ENCODE peak calls at places on chromosomes 3 and 15, in six cellular contexts. One of them, this sample, is unnamed.

GRCh38 chr3:5517921-5518320 is 330.4 kb downstream of the EDEM1 start:
- DNase-seq in H54: no peak
- DNase-seq in transverse colon: no peak
- DNase-seq in testis: no peak
- DNase-seq in stomach: no peak
- DNase-seq in HepG2: no peak
- DNase-seq in this sample: no peak

GRCh38 chr3:179706233-179706632 is 53.4 kb downstream of the USP13 start:
- DNase-seq in H54: no peak
- DNase-seq in transverse colon: no peak
- DNase-seq in testis: no peak
- DNase-seq in stomach: no peak
- DNase-seq in HepG2: peak; percentile 39
- DNase-seq in this sample: no peak

GRCh38 chr3:66001626-66002025 is 37.1 kb downstream of the MAGI1 start:
- DNase-seq in H54: no peak
- DNase-seq in transverse colon: no peak
- DNase-seq in testis: no peak
- DNase-seq in stomach: no peak
- DNase-seq in HepG2: no peak
- DNase-seq in this sample: no peak

GRCh38 chr3:14118400-14119165 is 6.1 kb downstream of the CHCHD4 start:
- DNase-seq in H54: no peak
- DNase-seq in transverse colon: no peak
- DNase-seq in testis: peak; percentile 13
- DNase-seq in stomach: no peak
- DNase-seq in HepG2: peak; percentile 93
- DNase-seq in this sample: no peak

GRCh38 chr3:108477511-108478147 is 32.8 kb downstream of the MYH15 start:
- DNase-seq in H54: no peak
- DNase-seq in transverse colon: peak; percentile 79
- DNase-seq in testis: peak; percentile 36
- DNase-seq in stomach: peak; percentile 52
- DNase-seq in HepG2: peak; percentile 52
- DNase-seq in this sample: peak; percentile 81

GRCh38 chr3:115627180-115628074 is 4.1 kb downstream of the GAP43 start:
- DNase-seq in H54: no peak
- DNase-seq in transverse colon: no peak
- DNase-seq in testis: no peak
- DNase-seq in stomach: no peak
- DNase-seq in HepG2: no peak
- DNase-seq in this sample: no peak

GRCh38 chr3:82496890-82497560 is 735.6 kb upstream of the GBE1 start:
- DNase-seq in H54: peak; percentile 5
- DNase-seq in transverse colon: no peak
- DNase-seq in testis: peak; percentile 47
- DNase-seq in stomach: no peak
- DNase-seq in HepG2: peak; percentile 38
- DNase-seq in this sample: peak; percentile 3

GRCh38 chr3:8110966-8111798 is 390.4 kb upstream of the LMCD1 start:
- DNase-seq in H54: peak; percentile 19
- DNase-seq in transverse colon: peak; percentile 36
- DNase-seq in testis: peak; percentile 67
- DNase-seq in stomach: peak; percentile 57
- DNase-seq in HepG2: peak; percentile 46
- DNase-seq in this sample: peak; percentile 39

GRCh38 chr3:39065197-39065596 is 13.4 kb downstream of the WDR48 start:
- DNase-seq in H54: no peak
- DNase-seq in transverse colon: peak; percentile 20
- DNase-seq in testis: peak; percentile 28
- DNase-seq in stomach: no peak
- DNase-seq in HepG2: peak; percentile 29
- DNase-seq in this sample: peak; percentile 72

GRCh38 chr15:72472907-72473669 is 1.0 kb upstream of the ARIH1 start:
- DNase-seq in H54: no peak
- DNase-seq in transverse colon: no peak
- DNase-seq in testis: no peak
- DNase-seq in stomach: no peak
- DNase-seq in HepG2: no peak
- DNase-seq in this sample: peak; percentile 17

GRCh38 chr3:27345493-27345892 is 23.7 kb downstream of the NEK10 start:
- DNase-seq in H54: no peak
- DNase-seq in transverse colon: peak; percentile 58
- DNase-seq in testis: no peak
- DNase-seq in stomach: no peak
- DNase-seq in HepG2: no peak
- DNase-seq in this sample: no peak

GRCh38 chr15:100928632-100929280 is 9.6 kb downstream of the LRRK1 start:
- DNase-seq in H54: no peak
- DNase-seq in transverse colon: peak; percentile 63
- DNase-seq in testis: no peak
- DNase-seq in stomach: no peak
- DNase-seq in HepG2: no peak
- DNase-seq in this sample: no peak

GRCh38 chr15:25783134-25783533 is 80.0 kb downstream of the ATP10A start:
- DNase-seq in H54: no peak
- DNase-seq in transverse colon: no peak
- DNase-seq in testis: no peak
- DNase-seq in stomach: no peak
- DNase-seq in HepG2: no peak
- DNase-seq in this sample: no peak

GRCh38 chr15:73957276-73957675 is 31.0 kb downstream of the LOXL1 start:
- DNase-seq in H54: no peak
- DNase-seq in transverse colon: no peak
- DNase-seq in testis: no peak
- DNase-seq in stomach: no peak
- DNase-seq in HepG2: no peak
- DNase-seq in this sample: no peak

GRCh38 chr15:38414351-38414750 is 39.6 kb upstream of the FAM98B start:
- DNase-seq in H54: peak; percentile 26
- DNase-seq in transverse colon: peak; percentile 41
- DNase-seq in testis: peak; percentile 78
- DNase-seq in stomach: peak; percentile 48
- DNase-seq in HepG2: peak; percentile 30
- DNase-seq in this sample: peak; percentile 33

GRCh38 chr3:113776564-113776963 is 29.7 kb downstream of the ATP6V1A start:
- DNase-seq in H54: no peak
- DNase-seq in transverse colon: no peak
- DNase-seq in testis: no peak
- DNase-seq in stomach: no peak
- DNase-seq in HepG2: no peak
- DNase-seq in this sample: no peak

GRCh38 chr15:60798821-60799220 is 319.9 kb upstream of the ICE2 start:
- DNase-seq in H54: no peak
- DNase-seq in transverse colon: no peak
- DNase-seq in testis: no peak
- DNase-seq in stomach: no peak
- DNase-seq in HepG2: peak; percentile 25
- DNase-seq in this sample: no peak

GRCh38 chr3:72571638-72572114 is 276.6 kb downstream of the SHQ1 start:
- DNase-seq in H54: no peak
- DNase-seq in transverse colon: no peak
- DNase-seq in testis: no peak
- DNase-seq in stomach: no peak
- DNase-seq in HepG2: peak; percentile 82
- DNase-seq in this sample: no peak

GRCh38 chr3:196995646-196996355 is 27.2 kb upstream of the PIGZ start:
- DNase-seq in H54: no peak
- DNase-seq in transverse colon: no peak
- DNase-seq in testis: no peak
- DNase-seq in stomach: no peak
- DNase-seq in HepG2: no peak
- DNase-seq in this sample: no peak

GRCh38 chr3:43206632-43207031 is 79.7 kb upstream of the SNRK start:
- DNase-seq in H54: no peak
- DNase-seq in transverse colon: no peak
- DNase-seq in testis: no peak
- DNase-seq in stomach: no peak
- DNase-seq in HepG2: no peak
- DNase-seq in this sample: no peak

GRCh38 chr3:64138656-64139375 is 86.5 kb downstream of the PRICKLE2 start:
- DNase-seq in H54: no peak
- DNase-seq in transverse colon: no peak
- DNase-seq in testis: no peak
- DNase-seq in stomach: no peak
- DNase-seq in HepG2: no peak
- DNase-seq in this sample: no peak

GRCh38 chr3:158718490-158719170 is 13.6 kb downstream of the RARRES1 start:
- DNase-seq in H54: peak; percentile 40
- DNase-seq in transverse colon: peak; percentile 35
- DNase-seq in testis: no peak
- DNase-seq in stomach: no peak
- DNase-seq in HepG2: no peak
- DNase-seq in this sample: no peak

GRCh38 chr3:178120367-178120766 is 415.9 kb upstream of the KCNMB2 start:
- DNase-seq in H54: no peak
- DNase-seq in transverse colon: no peak
- DNase-seq in testis: no peak
- DNase-seq in stomach: no peak
- DNase-seq in HepG2: no peak
- DNase-seq in this sample: no peak

DNA sequence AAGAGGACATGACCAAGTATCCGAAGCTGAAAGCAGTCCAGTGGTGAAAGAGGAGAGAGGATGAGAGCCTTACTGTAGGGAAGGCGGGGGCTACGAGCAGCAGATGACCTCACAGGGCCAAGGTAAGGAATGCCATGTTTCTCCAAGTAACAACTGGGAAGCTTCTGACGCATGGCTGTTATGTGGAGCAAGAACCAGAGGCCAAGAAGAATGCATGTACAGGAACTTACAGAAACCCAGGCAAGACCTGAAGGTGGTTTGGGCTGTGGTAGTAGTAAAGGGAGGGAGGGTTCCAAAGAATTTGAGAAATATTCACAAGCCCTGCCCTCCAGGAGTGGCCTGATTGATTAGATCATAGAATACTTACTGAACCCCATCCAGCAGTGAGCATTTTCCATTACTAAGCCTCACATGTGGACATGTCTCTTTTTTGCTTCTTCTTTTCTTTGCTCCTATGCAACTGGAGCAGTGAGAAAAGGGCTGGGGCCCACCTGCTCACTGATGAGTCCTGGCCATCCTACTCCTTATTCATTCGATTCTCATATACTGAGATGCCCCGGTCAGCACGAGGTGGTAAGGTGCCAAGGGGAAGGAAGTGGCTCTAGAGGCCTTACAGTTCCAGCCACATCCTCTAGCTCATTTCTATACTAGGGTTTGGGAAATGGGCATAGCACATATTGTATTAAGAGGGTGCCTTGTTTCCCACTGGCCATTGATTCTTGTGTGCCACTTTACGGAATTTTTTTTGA is 8.3 kb upstream of the SLC12A8 start:
- DNase-seq in H54: no peak
- DNase-seq in transverse colon: no peak
- DNase-seq in testis: no peak
- DNase-seq in stomach: no peak
- DNase-seq in HepG2: no peak
- DNase-seq in this sample: no peak
- TF ChIP-seq POLR2A in H54: no peak
- TF ChIP-seq POLR2A in transverse colon: no peak
- TF ChIP-seq POLR2A in testis: no peak
- TF ChIP-seq POLR2A in stomach: no peak
- TF ChIP-seq POLR2A in HepG2: no peak
- TF ChIP-seq POLR2A in this sample: no peak

GRCh38 chr3:31900583-31900982 is 80.5 kb downstream of the OSBPL10 start:
- DNase-seq in H54: no peak
- DNase-seq in transverse colon: no peak
- DNase-seq in testis: no peak
- DNase-seq in stomach: no peak
- DNase-seq in HepG2: no peak
- DNase-seq in this sample: no peak
- TF ChIP-seq POLR2A in H54: no peak
- TF ChIP-seq POLR2A in transverse colon: no peak
- TF ChIP-seq POLR2A in testis: no peak
- TF ChIP-seq POLR2A in stomach: no peak
- TF ChIP-seq POLR2A in HepG2: no peak
- TF ChIP-seq POLR2A in this sample: no peak

DNA sequence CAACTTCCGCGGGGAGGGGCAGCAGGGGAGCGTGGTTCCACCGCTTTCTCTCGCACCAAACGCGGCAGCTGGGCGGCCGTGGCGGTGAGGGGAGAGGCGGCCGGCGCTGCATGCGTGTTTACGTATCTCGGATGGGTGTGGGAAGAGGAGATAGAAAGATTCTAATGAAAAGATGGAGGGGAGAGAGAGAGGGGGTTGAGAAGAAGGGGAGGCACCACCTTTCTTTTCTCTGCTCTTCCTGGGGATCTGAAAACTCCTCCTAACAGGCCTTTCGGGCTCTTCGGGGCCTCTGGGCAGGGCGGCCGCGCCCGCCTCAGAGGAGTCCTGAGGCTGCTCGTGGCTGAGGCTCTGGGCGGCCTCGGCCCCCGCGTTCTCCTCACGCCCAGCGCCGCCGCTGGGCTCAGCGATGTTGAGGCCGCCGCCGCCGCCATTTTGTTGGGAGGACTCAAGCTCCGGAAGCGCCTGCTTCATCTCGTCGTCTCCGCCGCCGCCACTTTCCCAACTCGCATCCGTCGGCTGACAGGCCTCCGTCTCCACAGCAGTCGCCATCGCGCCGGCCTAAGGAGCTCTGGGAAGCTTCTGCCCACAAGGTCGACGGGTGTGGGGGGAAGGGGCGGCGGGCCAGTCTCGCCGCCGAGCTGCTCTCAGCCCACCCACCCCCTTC is 475 bp downstream of the TASOR start:
- DNase-seq in H54: peak; percentile 36
- DNase-seq in transverse colon: peak; percentile 80
- DNase-seq in testis: peak; percentile 82
- DNase-seq in stomach: peak; percentile 74
- DNase-seq in HepG2: peak; percentile 59
- DNase-seq in this sample: peak; percentile 86
- TF ChIP-seq POLR2A in H54: peak; percentile 63
- TF ChIP-seq POLR2A in transverse colon: peak; percentile 73
- TF ChIP-seq POLR2A in testis: no peak
- TF ChIP-seq POLR2A in stomach: no peak
- TF ChIP-seq POLR2A in HepG2: peak; percentile 72
- TF ChIP-seq POLR2A in this sample: peak; percentile 84

DNA sequence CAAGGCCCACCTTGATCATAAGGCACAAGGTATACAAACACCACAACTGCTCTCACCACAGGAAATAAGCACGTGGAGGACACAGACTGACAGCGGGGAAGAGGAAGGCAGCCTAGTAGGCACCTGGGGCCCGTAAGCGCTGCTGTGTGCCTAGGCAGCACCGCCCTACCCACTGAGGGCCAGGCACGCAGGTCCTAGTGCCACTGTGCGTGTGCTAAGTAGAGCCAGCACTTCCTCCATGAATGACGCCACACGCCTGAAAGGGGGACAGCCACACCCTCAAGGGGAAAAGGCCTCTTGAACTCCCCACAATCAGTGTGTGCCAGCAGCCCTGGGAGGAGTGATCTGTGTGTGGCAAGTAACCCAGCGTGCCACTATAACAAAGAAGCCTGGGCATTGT is 73.0 kb downstream of the ATP1B3 start:
- DNase-seq in H54: no peak
- DNase-seq in transverse colon: no peak
- DNase-seq in testis: peak; percentile 15
- DNase-seq in stomach: no peak
- DNase-seq in HepG2: no peak
- DNase-seq in this sample: no peak
- TF ChIP-seq POLR2A in H54: no peak
- TF ChIP-seq POLR2A in transverse colon: no peak
- TF ChIP-seq POLR2A in testis: no peak
- TF ChIP-seq POLR2A in stomach: no peak
- TF ChIP-seq POLR2A in HepG2: no peak
- TF ChIP-seq POLR2A in this sample: no peak

GRCh38 chr3:142723968-142724681 is at the start of gene TRPC1:
- DNase-seq in H54: peak; percentile 88
- DNase-seq in transverse colon: peak; percentile 26
- DNase-seq in testis: peak; percentile 86
- DNase-seq in stomach: peak; percentile 59
- DNase-seq in HepG2: peak; percentile 76
- DNase-seq in this sample: peak; percentile 91
- TF ChIP-seq POLR2A in H54: peak; percentile 94
- TF ChIP-seq POLR2A in transverse colon: peak; percentile 50
- TF ChIP-seq POLR2A in testis: peak; percentile 74
- TF ChIP-seq POLR2A in stomach: no peak
- TF ChIP-seq POLR2A in HepG2: peak; percentile 99
- TF ChIP-seq POLR2A in this sample: peak; percentile 70